ENCODE peak calls at places on chromosomes 6 and 20, in seven cellular contexts. One of them, this sample, is unnamed.

GRCh38 chr6:130602151-130602770 is 224.9 kb upstream of the SMLR1 start:
- DNase-seq in right lobe of liver: no peak
- DNase-seq in heart left ventricle: no peak
- DNase-seq in mesendoderm: no peak
- DNase-seq in IMR-90: peak
- DNase-seq in NAMALWA: no peak
- DNase-seq in NCI-H1092 treated with DMSO at 0.1 percent for 48 hours: no peak
- DNase-seq in this sample: peak

GRCh38 chr20:34065260-34065659 is 46.8 kb downstream of the EIF2S2 start:
- DNase-seq in right lobe of liver: no peak
- DNase-seq in heart left ventricle: no peak
- DNase-seq in mesendoderm: peak
- DNase-seq in IMR-90: peak
- DNase-seq in NAMALWA: no peak
- DNase-seq in NCI-H1092 treated with DMSO at 0.1 percent for 48 hours: no peak
- DNase-seq in this sample: peak

GRCh38 chr6:28542440-28543293 is 17.0 kb downstream of the GPX5 start:
- DNase-seq in right lobe of liver: peak
- DNase-seq in heart left ventricle: no peak
- DNase-seq in mesendoderm: peak
- DNase-seq in IMR-90: peak
- DNase-seq in NAMALWA: peak
- DNase-seq in NCI-H1092 treated with DMSO at 0.1 percent for 48 hours: peak
- DNase-seq in this sample: peak

GRCh38 chr6:24154121-24154520 is 28.1 kb downstream of the NRSN1 start:
- DNase-seq in right lobe of liver: no peak
- DNase-seq in heart left ventricle: no peak
- DNase-seq in mesendoderm: no peak
- DNase-seq in IMR-90: no peak
- DNase-seq in NAMALWA: no peak
- DNase-seq in NCI-H1092 treated with DMSO at 0.1 percent for 48 hours: no peak
- DNase-seq in this sample: peak

GRCh38 chr6:18990313-18990978 is 603.3 kb downstream of the RNF144B start:
- DNase-seq in right lobe of liver: peak
- DNase-seq in heart left ventricle: peak
- DNase-seq in mesendoderm: peak
- DNase-seq in IMR-90: peak
- DNase-seq in NAMALWA: peak
- DNase-seq in NCI-H1092 treated with DMSO at 0.1 percent for 48 hours: peak
- DNase-seq in this sample: peak

GRCh38 chr20:2691663-2692035 is 931 bp upstream of the EBF4 start:
- DNase-seq in right lobe of liver: no peak
- DNase-seq in heart left ventricle: no peak
- DNase-seq in mesendoderm: no peak
- DNase-seq in IMR-90: no peak
- DNase-seq in NAMALWA: no peak
- DNase-seq in NCI-H1092 treated with DMSO at 0.1 percent for 48 hours: no peak
- DNase-seq in this sample: no peak

GRCh38 chr20:47215653-47216397 is 140.7 kb downstream of the ZMYND8 start:
- DNase-seq in right lobe of liver: no peak
- DNase-seq in heart left ventricle: no peak
- DNase-seq in mesendoderm: no peak
- DNase-seq in IMR-90: no peak
- DNase-seq in NAMALWA: no peak
- DNase-seq in NCI-H1092 treated with DMSO at 0.1 percent for 48 hours: no peak
- DNase-seq in this sample: no peak

GRCh38 chr6:37168163-37168758 is 1.7 kb upstream of the PIM1 start:
- DNase-seq in right lobe of liver: no peak
- DNase-seq in heart left ventricle: no peak
- DNase-seq in mesendoderm: peak
- DNase-seq in IMR-90: no peak
- DNase-seq in NAMALWA: no peak
- DNase-seq in NCI-H1092 treated with DMSO at 0.1 percent for 48 hours: peak
- DNase-seq in this sample: no peak

GRCh38 chr6:157215702-157216101 is 107.6 kb downstream of the TMEM242 start:
- DNase-seq in right lobe of liver: no peak
- DNase-seq in heart left ventricle: no peak
- DNase-seq in mesendoderm: no peak
- DNase-seq in IMR-90: no peak
- DNase-seq in NAMALWA: no peak
- DNase-seq in NCI-H1092 treated with DMSO at 0.1 percent for 48 hours: no peak
- DNase-seq in this sample: no peak

GRCh38 chr20:4130404-4131189 is 115.2 kb upstream of the RNF24 start:
- DNase-seq in right lobe of liver: no peak
- DNase-seq in heart left ventricle: no peak
- DNase-seq in mesendoderm: no peak
- DNase-seq in IMR-90: peak
- DNase-seq in NAMALWA: no peak
- DNase-seq in NCI-H1092 treated with DMSO at 0.1 percent for 48 hours: no peak
- DNase-seq in this sample: peak

GRCh38 chr6:12060780-12061619 is 48.9 kb downstream of the HIVEP1 start:
- DNase-seq in right lobe of liver: peak
- DNase-seq in heart left ventricle: peak
- DNase-seq in mesendoderm: peak
- DNase-seq in IMR-90: peak
- DNase-seq in NAMALWA: peak
- DNase-seq in NCI-H1092 treated with DMSO at 0.1 percent for 48 hours: no peak
- DNase-seq in this sample: peak

GRCh38 chr6:131808460-131809269 is 845 bp downstream of the ENPP1 start:
- DNase-seq in right lobe of liver: no peak
- DNase-seq in heart left ventricle: no peak
- DNase-seq in mesendoderm: no peak
- DNase-seq in IMR-90: no peak
- DNase-seq in NAMALWA: no peak
- DNase-seq in NCI-H1092 treated with DMSO at 0.1 percent for 48 hours: no peak
- DNase-seq in this sample: no peak

GRCh38 chr6:93391982-93392381 is 27.4 kb downstream of the EPHA7 start:
- DNase-seq in right lobe of liver: no peak
- DNase-seq in heart left ventricle: no peak
- DNase-seq in mesendoderm: no peak
- DNase-seq in IMR-90: no peak
- DNase-seq in NAMALWA: no peak
- DNase-seq in NCI-H1092 treated with DMSO at 0.1 percent for 48 hours: no peak
- DNase-seq in this sample: peak

GRCh38 chr6:64860203-64860602 is 846.8 kb downstream of the EYS start:
- DNase-seq in right lobe of liver: no peak
- DNase-seq in heart left ventricle: no peak
- DNase-seq in mesendoderm: no peak
- DNase-seq in IMR-90: no peak
- DNase-seq in NAMALWA: no peak
- DNase-seq in NCI-H1092 treated with DMSO at 0.1 percent for 48 hours: no peak
- DNase-seq in this sample: no peak